ENCODE peak calls at places on chromosomes 1 and 21, in four cellular contexts. Z is fibroblast of lung, F is renal cortical epithelial cell, M is HCEC 1CT. G is an unnamed sample.

GRCh38 chr1:2314803-2315710 is 76.3 kb downstream of the MORN1 start:
- DNase-seq in Z (peak; percentile 64), F (no peak), M (peak; percentile 41), G (peak; percentile 36)

GRCh38 chr1:55522982-55523381 is 307.8 kb upstream of the USP24 start:
- DNase-seq in Z (no peak), F (no peak), M (no peak), G (no peak)

GRCh38 chr1:1610796-1611597 is 4.3 kb upstream of the MIB2 start:
- DNase-seq in Z (no peak), F (no peak), M (no peak), G (no peak)

GRCh38 chr1:231663211-231663792 is 36.7 kb downstream of the DISC1 start:
- DNase-seq in Z (no peak), F (peak; percentile 7), M (peak; percentile 49), G (no peak)

GRCh38 chr1:58909162-58909560 is 125.3 kb upstream of the JUN start:
- DNase-seq in Z (peak; percentile 80), F (peak; percentile 68), M (peak; percentile 91), G (peak; percentile 99)

GRCh38 chr21:44054710-44055109 is 42.6 kb downstream of the TRAPPC10 start:
- DNase-seq in Z (peak; percentile 78), F (peak; percentile 56), M (peak; percentile 5), G (no peak)

GRCh38 chr21:40269239-40269638 is 402.0 kb downstream of the PCP4 start:
- DNase-seq in Z (no peak), F (no peak), M (no peak), G (no peak)

GRCh38 chr1:54095543-54096286 is 42.3 kb downstream of the TCEANC2 start:
- DNase-seq in Z (no peak), F (no peak), M (no peak), G (no peak)

GRCh38 chr1:31227891-31228290 is 11.8 kb downstream of the NKAIN1 start:
- DNase-seq in Z (peak; percentile 20), F (no peak), M (no peak), G (no peak)

GRCh38 chr1:24022611-24023359 is 42.7 kb upstream of the SRSF10 start:
- DNase-seq in Z (peak; percentile 96), F (peak; percentile 96), M (peak; percentile 83), G (peak; percentile 32)

GRCh38 chr1:1627261-1627841 is 4.6 kb upstream of the MMP23B start:
- DNase-seq in Z (no peak), F (no peak), M (no peak), G (no peak)

GRCh38 chr1:32239335-32239734 is 7.7 kb upstream of the FAM167B start:
- DNase-seq in Z (no peak), F (no peak), M (no peak), G (no peak)

GRCh38 chr1:172746091-172746949 is 87.4 kb downstream of the FASLG start:
- DNase-seq in Z (peak; percentile 100), F (peak; percentile 100), M (peak; percentile 99), G (peak; percentile 94)

GRCh38 chr1:70706381-70707173 is 295.5 kb downstream of the CTH start:
- DNase-seq in Z (no peak), F (no peak), M (no peak), G (no peak)

GRCh38 chr1:184890539-184890973 is 83.8 kb downstream of the NIBAN1 start:
- DNase-seq in Z (peak; percentile 72), F (no peak), M (peak; percentile 6), G (peak; percentile 41)

GRCh38 chr1:237062976-237063375 is 21.0 kb downstream of the RYR2 start:
- DNase-seq in Z (no peak), F (no peak), M (no peak), G (no peak)

GRCh38 chr1:200334661-200335256 is 75.1 kb downstream of the ZNF281 start:
- DNase-seq in Z (no peak), F (peak; percentile 79), M (no peak), G (no peak)

GRCh38 chr1:68331117-68331865 is 99.0 kb upstream of the WLS start:
- DNase-seq in Z (peak; percentile 98), F (peak; percentile 99), M (peak; percentile 94), G (peak; percentile 40)

GRCh38 chr1:201362906-201363305 is 14.6 kb downstream of the TNNT2 start:
- DNase-seq in Z (no peak), F (no peak), M (no peak), G (no peak)

GRCh38 chr1:91846007-91846620 is 39.8 kb downstream of the TGFBR3 start:
- DNase-seq in Z (peak; percentile 36), F (peak; percentile 43), M (peak; percentile 34), G (no peak)

GRCh38 chr1:87972818-87973217 is 644.1 kb downstream of the LMO4 start:
- DNase-seq in Z (peak; percentile 43), F (no peak), M (no peak), G (no peak)

GRCh38 chr1:39832294-39832693 is 43.6 kb upstream of the BMP8B start:
- DNase-seq in Z (no peak), F (no peak), M (no peak), G (no peak)

GRCh38 chr1:201141418-201141817 is 12.9 kb downstream of the TMEM9 start:
- DNase-seq in Z (no peak), F (no peak), M (no peak), G (no peak)

GRCh38 chr1:211741799-211742198 is 66.4 kb upstream of the NEK2 start:
- DNase-seq in Z (peak; percentile 77), F (no peak), M (no peak), G (no peak)

GRCh38 chr1:170670751-170671628 is 7.1 kb downstream of the PRRX1 start:
- DNase-seq in Z (no peak), F (no peak), M (no peak), G (no peak)

GRCh38 chr21:42648606-42649005 is 4.8 kb upstream of the PDE9A start:
- DNase-seq in Z (no peak), F (no peak), M (no peak), G (no peak)

GRCh38 chr1:28297826-28298225 is 31.0 kb upstream of the MED18 start:
- DNase-seq in Z (no peak), F (no peak), M (no peak), G (no peak)